ENCODE peak calls at places on chromosomes 3 and 15, in seven cellular contexts. H is IMR-90, J is A549, Z is HepG2, X is H1, Y is K562, K is GM12878. V is an unnamed sample.

GRCh38 chr15:70867911-70868467 is 14.0 kb upstream of the LARP6 start:
- DNase-seq in H (peak), J (no peak), Z (no peak), X (no peak), Y (no peak), K (no peak), V (peak)

GRCh38 chr3:27681249-27681748 is 40.8 kb downstream of the EOMES start:
- DNase-seq in H (peak), J (peak), Z (peak), X (no peak), Y (peak), K (peak), V (peak)

GRCh38 chr3:54393150-54393549 is 270.8 kb downstream of the CACNA2D3 start:
- DNase-seq in H (no peak), J (no peak), Z (no peak), X (no peak), Y (no peak), K (no peak), V (peak)

GRCh38 chr3:165549665-165550064 is 287.6 kb downstream of the BCHE start:
- DNase-seq in H (no peak), J (no peak), Z (no peak), X (no peak), Y (no peak), K (no peak), V (no peak)

GRCh38 chr3:82100378-82100777 is 338.9 kb upstream of the GBE1 start:
- DNase-seq in H (peak), J (peak), Z (peak), X (no peak), Y (no peak), K (no peak), V (no peak)

GRCh38 chr15:86645861-86646393 is 566.3 kb downstream of the AGBL1 start:
- DNase-seq in H (no peak), J (no peak), Z (no peak), X (no peak), Y (no peak), K (no peak), V (no peak)

GRCh38 chr3:113063126-113063894 is 72.5 kb downstream of the GTPBP8 start:
- DNase-seq in H (no peak), J (no peak), Z (no peak), X (no peak), Y (no peak), K (no peak), V (no peak)

GRCh38 chr15:40006646-40007045 is 32.3 kb downstream of the SRP14 start:
- DNase-seq in H (peak), J (no peak), Z (no peak), X (no peak), Y (no peak), K (no peak), V (no peak)

GRCh38 chr3:171614318-171614967 is 154.2 kb upstream of the TNIK start:
- DNase-seq in H (peak), J (no peak), Z (peak), X (peak), Y (peak), K (no peak), V (no peak)

GRCh38 chr15:60815321-60815720 is 336.4 kb upstream of the ICE2 start:
- DNase-seq in H (no peak), J (no peak), Z (no peak), X (no peak), Y (no peak), K (no peak), V (no peak)

GRCh38 chr3:172367205-172368105 is 80.8 kb downstream of the GHSR start:
- DNase-seq in H (peak), J (no peak), Z (no peak), X (no peak), Y (peak), K (no peak), V (peak)

GRCh38 chr3:170062769-170063168 is 25.0 kb downstream of the GPR160 start:
- DNase-seq in H (no peak), J (no peak), Z (no peak), X (no peak), Y (no peak), K (no peak), V (no peak)

GRCh38 chr15:62254137-62254934 is 89.3 kb upstream of the C2CD4B start:
- DNase-seq in H (peak), J (peak), Z (peak), X (peak), Y (peak), K (no peak), V (peak)

GRCh38 chr15:73955326-73955725 is 29.1 kb downstream of the LOXL1 start:
- DNase-seq in H (no peak), J (no peak), Z (no peak), X (no peak), Y (no peak), K (no peak), V (no peak)

GRCh38 chr3:122858373-122858772 is 63.5 kb downstream of the SLC49A4 start:
- DNase-seq in H (peak), J (peak), Z (peak), X (no peak), Y (no peak), K (no peak), V (peak)

GRCh38 chr15:76196286-76196948 is 114.9 kb downstream of the ETFA start:
- DNase-seq in H (peak), J (peak), Z (peak), X (no peak), Y (peak), K (no peak), V (peak)

GRCh38 chr15:71296032-71296686 is 180.9 kb downstream of the THSD4 start:
- DNase-seq in H (peak), J (peak), Z (no peak), X (no peak), Y (no peak), K (no peak), V (no peak)

GRCh38 chr3:53493997-53494791 is at the start of gene CACNA1D:
- DNase-seq in H (no peak), J (no peak), Z (no peak), X (peak), Y (no peak), K (no peak), V (peak)

GRCh38 chr3:37974928-37975223 is 15.7 kb upstream of the VILL start:
- DNase-seq in H (no peak), J (no peak), Z (no peak), X (no peak), Y (no peak), K (no peak), V (no peak)

GRCh38 chr3:5194801-5195509 is 7.4 kb downstream of the EDEM1 start:
- DNase-seq in H (peak), J (peak), Z (peak), X (no peak), Y (peak), K (no peak), V (no peak)

GRCh38 chr3:187735837-187736236 is 9.4 kb downstream of the BCL6 start:
- DNase-seq in H (no peak), J (no peak), Z (no peak), X (no peak), Y (no peak), K (no peak), V (no peak)

GRCh38 chr3:139588450-139588849 is 48.9 kb upstream of the RBP1 start:
- DNase-seq in H (no peak), J (no peak), Z (peak), X (no peak), Y (peak), K (no peak), V (peak)

GRCh38 chr3:170714151-170714550 is 128.3 kb upstream of the SLC7A14 start:
- DNase-seq in H (peak), J (no peak), Z (no peak), X (no peak), Y (no peak), K (no peak), V (no peak)

GRCh38 chr15:56165234-56165633 is 78.4 kb downstream of the RFX7 start:
- DNase-seq in H (no peak), J (no peak), Z (no peak), X (no peak), Y (no peak), K (no peak), V (no peak)

GRCh38 chr15:98077186-98077585 is 116.7 kb downstream of the ARRDC4 start:
- DNase-seq in H (no peak), J (no peak), Z (no peak), X (no peak), Y (peak), K (no peak), V (no peak)

GRCh38 chr3:49411550-49411967 is 217 bp downstream of the RHOA start:
- DNase-seq in H (no peak), J (no peak), Z (peak), X (no peak), Y (peak), K (no peak), V (peak)

GRCh38 chr3:188108703-188109412 is 45.1 kb upstream of the LPP start:
- DNase-seq in H (peak), J (no peak), Z (no peak), X (no peak), Y (no peak), K (no peak), V (no peak)

GRCh38 chr15:98893407-98893806 is 114.2 kb downstream of the PGPEP1L start:
- DNase-seq in H (no peak), J (peak), Z (no peak), X (no peak), Y (no peak), K (no peak), V (no peak)

GRCh38 chr3:64311424-64311920 is 86.2 kb upstream of the PRICKLE2 start:
- DNase-seq in H (peak), J (no peak), Z (no peak), X (no peak), Y (no peak), K (no peak), V (no peak)

GRCh38 chr3:48938689-48939088 is 20.0 kb downstream of the ARIH2 start:
- DNase-seq in H (no peak), J (no peak), Z (no peak), X (no peak), Y (no peak), K (no peak), V (no peak)

DNA sequence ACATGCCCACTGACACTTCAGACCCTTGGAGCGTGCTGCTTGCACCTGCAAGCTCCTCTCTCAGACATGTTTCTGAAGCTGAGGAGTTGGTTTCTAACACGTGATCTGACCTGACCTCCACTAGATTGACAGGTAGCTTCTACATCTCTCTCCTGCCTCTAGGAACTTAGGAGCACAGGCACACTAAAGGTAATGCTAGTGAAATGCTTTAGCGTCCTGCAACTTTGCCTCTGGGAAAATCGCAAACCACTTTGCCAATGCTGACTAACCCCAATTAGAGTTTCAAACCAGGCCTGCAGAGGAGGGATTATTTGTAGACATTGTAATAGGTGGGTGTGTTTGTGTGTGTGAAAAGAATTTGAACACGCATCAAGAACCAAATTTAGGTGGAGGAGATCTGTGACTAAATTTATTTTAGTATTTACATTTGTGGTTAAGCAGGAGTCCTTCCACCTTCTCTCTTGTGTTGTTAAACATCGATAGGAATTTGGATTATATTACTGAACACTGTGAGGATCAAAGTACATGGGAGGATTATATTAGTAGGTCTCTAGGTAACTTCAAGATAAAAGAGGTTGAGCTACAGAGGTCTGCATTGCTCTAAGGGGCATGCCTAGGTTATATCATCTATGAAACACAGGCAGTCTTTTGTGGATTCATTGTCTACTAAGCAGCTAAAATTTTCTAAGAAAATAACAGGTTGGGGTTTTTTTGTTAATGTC is 86.7 kb upstream of the ZBED2 start:
- DNase-seq in H (no peak), J (no peak), Z (peak), X (no peak), Y (no peak), K (no peak), V (no peak)
- TF ChIP-seq RFX5 in H (no peak), J (no peak), Z (no peak), X (no peak), Y (no peak), K (no peak), V (no peak)

GRCh38 chr3:30510596-30510995 is 95.8 kb upstream of the TGFBR2 start:
- DNase-seq in H (peak), J (no peak), Z (no peak), X (no peak), Y (no peak), K (no peak), V (no peak)
- TF ChIP-seq RFX5 in H (no peak), J (no peak), Z (no peak), X (no peak), Y (no peak), K (no peak), V (no peak)

GRCh38 chr3:51718547-51719412 is 11.9 kb downstream of the GRM2 start:
- DNase-seq in H (peak), J (peak), Z (peak), X (peak), Y (peak), K (peak), V (peak)
- TF ChIP-seq RFX5 in H (no peak), J (no peak), Z (no peak), X (no peak), Y (no peak), K (no peak), V (no peak)

GRCh38 chr3:24504765-24505164 is 10.1 kb upstream of the THRB start:
- DNase-seq in H (no peak), J (no peak), Z (no peak), X (no peak), Y (no peak), K (no peak), V (no peak)

GRCh38 chr3:24503499-24504176 is 9.0 kb upstream of the THRB start:
- DNase-seq in H (no peak), J (no peak), Z (no peak), X (no peak), Y (no peak), K (no peak), V (no peak)

GRCh38 chr3:24500806-24501205 is 6.2 kb upstream of the THRB start:
- DNase-seq in H (no peak), J (no peak), Z (no peak), X (no peak), Y (no peak), K (no peak), V (no peak)

GRCh38 chr3:24499991-24500390 is 5.3 kb upstream of the THRB start:
- DNase-seq in H (no peak), J (no peak), Z (no peak), X (no peak), Y (no peak), K (no peak), V (no peak)

GRCh38 chr3:24502690-24503089 is 8.0 kb upstream of the THRB start:
- DNase-seq in H (no peak), J (no peak), Z (no peak), X (no peak), Y (peak), K (no peak), V (no peak)
- TF ChIP-seq RFX5 in H (no peak), J (no peak), Z (no peak), X (no peak), Y (no peak), K (no peak), V (no peak)

GRCh38 chr3:15634671-15635661 is 33.4 kb downstream of the BTD start:
- DNase-seq in H (peak), J (no peak), Z (no peak), X (no peak), Y (no peak), K (no peak), V (peak)
- TF ChIP-seq RFX5 in H (no peak), J (no peak), Z (no peak), X (no peak), Y (no peak), K (no peak), V (no peak)

V was measured in SK-N-SH.